ENCODE peak calls at places on chromosomes 5 and 9, in nine cellular contexts. V is BE2C; U is GM23248; M is body of pancreas; X is HCT116; D is CD8-positive, alpha-beta memory T cell; H is cardiac muscle cell; P is thoracic aorta; Y is colonic mucosa. S is an unnamed sample.

GRCh38 chr5:152514827-152515397 is 109.8 kb upstream of the NMUR2 start:
- DNase-seq in V (no peak), U (peak; percentile 64), M (no peak), X (peak; percentile 8), D (no peak), H (peak; percentile 56), P (no peak), Y (no peak), S (no peak)

GRCh38 chr9:137534256-137535119 is 15.7 kb downstream of the PNPLA7 start:
- DNase-seq in V (peak; percentile 43), U (peak; percentile 82), M (peak; percentile 61), X (peak; percentile 59), D (peak; percentile 24), H (peak; percentile 72), P (no peak), Y (peak; percentile 59), S (no peak)

GRCh38 chr5:172717481-172718195 is 53.4 kb downstream of the DUSP1 start:
- DNase-seq in V (no peak), U (no peak), M (no peak), X (no peak), D (no peak), H (no peak), P (no peak), Y (no peak), S (no peak)

GRCh38 chr5:66963559-66963971 is 233.0 kb downstream of the CD180 start:
- DNase-seq in V (no peak), U (peak; percentile 47), M (no peak), X (no peak), D (no peak), H (peak; percentile 70), P (no peak), Y (no peak), S (no peak)

GRCh38 chr9:33159058-33159759 is 7.9 kb downstream of the B4GALT1 start:
- DNase-seq in V (no peak), U (peak; percentile 56), M (peak; percentile 48), X (no peak), D (peak; percentile 68), H (no peak), P (no peak), Y (peak; percentile 90), S (no peak)

GRCh38 chr9:137049544-137050449 is 3.8 kb upstream of the NPDC1 start:
- DNase-seq in V (peak; percentile 84), U (peak; percentile 73), M (peak; percentile 83), X (no peak), D (no peak), H (peak; percentile 81), P (no peak), Y (peak; percentile 77), S (no peak)

GRCh38 chr9:35757527-35758275 is 3.6 kb upstream of the MSMP start:
- DNase-seq in V (no peak), U (no peak), M (no peak), X (no peak), D (no peak), H (no peak), P (no peak), Y (no peak), S (peak; percentile 57)

GRCh38 chr9:37992924-37993349 is 76.1 kb downstream of the SHB start:
- DNase-seq in V (no peak), U (no peak), M (no peak), X (no peak), D (no peak), H (no peak), P (no peak), Y (no peak), S (no peak)

GRCh38 chr5:92050970-92051369 is 667.9 kb upstream of the ARRDC3 start:
- DNase-seq in V (no peak), U (no peak), M (no peak), X (no peak), D (no peak), H (no peak), P (no peak), Y (no peak), S (no peak)

GRCh38 chr5:173281910-173282309 is 46.3 kb downstream of the STC2 start:
- DNase-seq in V (no peak), U (peak; percentile 34), M (no peak), X (no peak), D (no peak), H (peak; percentile 94), P (no peak), Y (no peak), S (no peak)

GRCh38 chr5:54646285-54647101 is 128.9 kb downstream of the SNX18 start:
- DNase-seq in V (no peak), U (peak; percentile 73), M (no peak), X (no peak), D (peak; percentile 65), H (peak; percentile 88), P (peak; percentile 56), Y (peak; percentile 55), S (peak; percentile 70)

GRCh38 chr5:156219483-156219882 is 107.5 kb upstream of the SGCD start:
- DNase-seq in V (no peak), U (no peak), M (no peak), X (no peak), D (no peak), H (peak; percentile 28), P (no peak), Y (no peak), S (no peak)
- H3K4me3 ChIP-seq in V (no peak overlapping the region), U (no peak overlapping the region), M (no peak overlapping the region), X (no peak overlapping the region), D (no peak overlapping the region), H (no peak overlapping the region), P (no peak overlapping the region), Y (no peak overlapping the region), S (no peak overlapping the region)

DNA sequence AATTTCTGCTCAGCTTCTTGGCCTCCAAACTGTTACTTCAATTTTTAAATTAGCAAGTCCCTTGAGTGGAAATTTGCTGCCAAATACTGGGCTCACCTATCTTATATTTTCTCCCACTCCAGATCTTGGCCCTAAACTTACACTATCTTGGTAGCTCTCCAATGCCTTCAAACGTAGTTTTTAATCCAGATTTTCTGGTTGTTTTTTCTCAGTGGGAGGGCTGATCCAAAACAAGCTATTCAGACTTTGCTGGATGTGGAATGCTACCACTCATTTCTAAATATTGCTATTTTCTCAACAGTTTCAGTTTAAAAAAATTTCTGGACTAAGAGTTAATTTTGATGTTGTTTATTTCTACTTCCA is 93.8 kb upstream of the NEK6 start:
- DNase-seq in V (no peak), U (no peak), M (no peak), X (no peak), D (no peak), H (no peak), P (no peak), Y (no peak), S (no peak)
- H3K27me3 ChIP-seq in V (peaks cover 26% of the 10 kb centered on the region), U (peaks cover 39% of the 10 kb centered on the region), M (no peaks in the 10 kb centered on the region), X (no peaks in the 10 kb centered on the region), D (no peaks in the 10 kb centered on the region), H (no peaks in the 10 kb centered on the region), P (no peaks in the 10 kb centered on the region), Y (no peaks in the 10 kb centered on the region), S (no peaks in the 10 kb centered on the region)

GRCh38 chr9:90822866-90823265 is 21.2 kb downstream of the SYK start:
- DNase-seq in V (no peak), U (no peak), M (no peak), X (no peak), D (no peak), H (no peak), P (no peak), Y (no peak), S (no peak)

GRCh38 chr9:90816690-90817089 is 15.1 kb downstream of the SYK start:
- DNase-seq in V (no peak), U (no peak), M (no peak), X (no peak), D (no peak), H (no peak), P (no peak), Y (no peak), S (no peak)

GRCh38 chr9:90826326-90827020 is 24.9 kb downstream of the SYK start:
- DNase-seq in V (no peak), U (no peak), M (no peak), X (no peak), D (no peak), H (no peak), P (no peak), Y (no peak), S (no peak)

GRCh38 chr9:90825586-90825985 is 24.0 kb downstream of the SYK start:
- DNase-seq in V (no peak), U (no peak), M (no peak), X (no peak), D (no peak), H (no peak), P (no peak), Y (no peak), S (no peak)

DNA sequence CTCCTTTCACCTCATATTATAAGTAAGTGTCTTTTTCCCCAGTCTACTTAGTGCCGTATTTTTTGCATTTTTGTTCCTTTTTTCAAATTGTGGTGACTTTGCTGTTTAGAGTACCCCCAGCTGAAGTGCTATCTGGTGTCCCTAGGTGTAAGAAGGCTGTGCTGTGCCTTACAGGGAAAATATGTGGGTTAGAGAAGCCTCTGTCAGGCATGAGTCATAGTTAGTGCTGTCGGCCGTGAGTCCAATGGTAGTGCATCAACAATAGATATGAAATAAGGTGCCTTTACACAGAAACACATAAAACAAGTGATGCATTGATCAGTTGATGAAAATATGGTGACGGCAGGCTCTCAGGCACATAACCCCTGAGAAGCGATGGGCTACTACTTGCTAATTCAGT is 20.1 kb downstream of the SYK start:
- DNase-seq in V (no peak), U (peak; percentile 7), M (no peak), X (no peak), D (no peak), H (no peak), P (no peak), Y (no peak), S (no peak)
- H3K9me3 ChIP-seq in V (no peaks in the 10 kb centered on the region), U (no peaks in the 10 kb centered on the region), M (no peaks in the 10 kb centered on the region), X (no peaks in the 10 kb centered on the region), D (no peaks in the 10 kb centered on the region), H (no peaks in the 10 kb centered on the region), P (no peaks in the 10 kb centered on the region), Y (no peaks in the 10 kb centered on the region), S (no peaks in the 10 kb centered on the region)

GRCh38 chr5:138542120-138542955 is 698 bp downstream of the ETF1 start:
- DNase-seq in V (peak; percentile 23), U (peak; percentile 44), M (no peak), X (no peak), D (no peak), H (no peak), P (no peak), Y (peak; percentile 31), S (peak; percentile 29)

GRCh38 chr5:138538943-138539627 is 4.0 kb downstream of the ETF1 start:
- DNase-seq in V (no peak), U (no peak), M (no peak), X (no peak), D (no peak), H (no peak), P (no peak), Y (no peak), S (no peak)

GRCh38 chr5:138536665-138537315 is 6.2 kb downstream of the ETF1 start:
- DNase-seq in V (no peak), U (peak; percentile 59), M (no peak), X (no peak), D (peak; percentile 20), H (peak; percentile 20), P (no peak), Y (no peak), S (no peak)

GRCh38 chr5:138541511-138541910 is 1.5 kb downstream of the ETF1 start:
- DNase-seq in V (no peak), U (peak; percentile 42), M (no peak), X (no peak), D (no peak), H (no peak), P (no peak), Y (no peak), S (peak; percentile 39)

DNA sequence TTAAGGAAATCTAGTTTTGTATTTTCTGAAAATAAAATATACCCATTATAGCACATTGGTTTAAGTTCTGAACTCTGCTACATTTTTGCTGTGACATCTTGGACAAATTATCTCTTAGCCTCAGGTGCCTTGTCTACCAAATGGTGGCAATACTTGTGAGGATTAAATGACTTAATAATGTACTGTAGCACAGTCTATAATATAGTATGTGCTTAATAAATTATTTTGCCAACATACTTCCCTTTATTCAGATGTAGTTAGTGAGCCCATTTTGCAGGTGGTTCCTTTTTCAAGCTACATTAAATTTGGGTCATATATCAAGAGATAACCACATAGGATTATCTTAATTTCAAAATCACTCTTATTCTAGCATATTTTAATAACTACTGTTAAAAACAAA is 3.2 kb downstream of the ETF1 start:
- DNase-seq in V (no peak), U (no peak), M (no peak), X (no peak), D (no peak), H (no peak), P (no peak), Y (no peak), S (no peak)
- H3K4me3 ChIP-seq in V (no peak overlapping the region), U (peak overlapping the region; percentile 97), M (no peak overlapping the region), X (no peak overlapping the region), D (no peak overlapping the region), H (no peak overlapping the region), P (no peak overlapping the region), Y (no peak overlapping the region), S (no peak overlapping the region)